ENCODE peak calls at places on chromosome 16, in ten cellular contexts. I, O, B, R, Z, P, T, L, N and S are unnamed samples.

GRCh38 chr16:10408824-10409381 is 23.0 kb downstream of the ATF7IP2 start:
- DNase-seq in I (no peak), O (no peak), B (no peak), R (no peak), Z (no peak), P (peak), T (no peak), L (no peak), N (no peak), S (no peak)

GRCh38 chr16:29811170-29811895 is 660 bp upstream of the PRRT2 start:
- DNase-seq in I (no peak), O (peak), B (peak), R (peak), Z (peak), P (peak), T (peak), L (peak), N (peak), S (peak)

GRCh38 chr16:4301968-4302367 is 13.9 kb upstream of the GLIS2 start:
- DNase-seq in I (no peak), O (no peak), B (no peak), R (no peak), Z (no peak), P (no peak), T (no peak), L (no peak), N (no peak), S (no peak)

GRCh38 chr16:75070055-75070841 is 46.3 kb downstream of the LDHD start:
- DNase-seq in I (no peak), O (peak), B (no peak), R (no peak), Z (no peak), P (no peak), T (no peak), L (no peak), N (no peak), S (no peak)

GRCh38 chr16:82263456-82264159 is 93.6 kb upstream of the MPHOSPH6 start:
- DNase-seq in I (no peak), O (peak), B (peak), R (no peak), Z (peak), P (peak), T (peak), L (peak), N (peak), S (peak)

GRCh38 chr16:75580-76501 is 2.2 kb upstream of the MPG start:
- DNase-seq in I (no peak), O (peak), B (peak), R (peak), Z (peak), P (peak), T (no peak), L (no peak), N (peak), S (peak)

GRCh38 chr16:11303405-11304138 is 22.4 kb upstream of the PRM1 start:
- DNase-seq in I (peak), O (no peak), B (no peak), R (no peak), Z (no peak), P (no peak), T (no peak), L (no peak), N (peak), S (no peak)

GRCh38 chr16:58459344-58460218 is 40.4 kb upstream of the NDRG4 start:
- DNase-seq in I (peak), O (no peak), B (peak), R (no peak), Z (no peak), P (no peak), T (no peak), L (no peak), N (peak), S (peak)

GRCh38 chr16:47780213-47780612 is 319.1 kb downstream of the PHKB start:
- DNase-seq in I (no peak), O (no peak), B (no peak), R (no peak), Z (no peak), P (no peak), T (no peak), L (no peak), N (no peak), S (no peak)

GRCh38 chr16:75805946-75806345 is 79.7 kb upstream of the CPHXL start:
- DNase-seq in I (no peak), O (no peak), B (no peak), R (no peak), Z (no peak), P (no peak), T (no peak), L (no peak), N (no peak), S (no peak)

GRCh38 chr16:89099905-89100304 is 6.3 kb downstream of the ACSF3 start:
- DNase-seq in I (no peak), O (no peak), B (no peak), R (no peak), Z (no peak), P (peak), T (no peak), L (no peak), N (no peak), S (no peak)

GRCh38 chr16:56625943-56626654 is 518 bp downstream of the MT1E start:
- DNase-seq in I (no peak), O (peak), B (peak), R (peak), Z (no peak), P (no peak), T (no peak), L (no peak), N (peak), S (no peak)

GRCh38 chr16:35391328-35391727 is 1931.9 kb downstream of the TP53TG3F start:
- DNase-seq in I (peak), O (no peak), B (peak), R (no peak), Z (no peak), P (peak), T (no peak), L (no peak), N (peak), S (no peak)

GRCh38 chr16:7421578-7421977 is 88.9 kb downstream of the RBFOX1 start:
- DNase-seq in I (no peak), O (no peak), B (no peak), R (no peak), Z (no peak), P (no peak), T (no peak), L (no peak), N (no peak), S (no peak)

GRCh38 chr16:89256651-89257254 is 39.2 kb downstream of the ZNF778 start:
- DNase-seq in I (no peak), O (peak), B (peak), R (no peak), Z (no peak), P (no peak), T (no peak), L (peak), N (peak), S (peak)

GRCh38 chr16:85211247-85211910 is 99.1 kb upstream of the CIBAR2 start:
- DNase-seq in I (no peak), O (no peak), B (peak), R (no peak), Z (no peak), P (no peak), T (no peak), L (no peak), N (peak), S (no peak)
- TF ChIP-seq CTCF in I (no peak), O (no peak), B (no peak), R (no peak), Z (no peak), P (no peak), T (no peak), L (no peak), N (no peak), S (no peak)

DNA sequence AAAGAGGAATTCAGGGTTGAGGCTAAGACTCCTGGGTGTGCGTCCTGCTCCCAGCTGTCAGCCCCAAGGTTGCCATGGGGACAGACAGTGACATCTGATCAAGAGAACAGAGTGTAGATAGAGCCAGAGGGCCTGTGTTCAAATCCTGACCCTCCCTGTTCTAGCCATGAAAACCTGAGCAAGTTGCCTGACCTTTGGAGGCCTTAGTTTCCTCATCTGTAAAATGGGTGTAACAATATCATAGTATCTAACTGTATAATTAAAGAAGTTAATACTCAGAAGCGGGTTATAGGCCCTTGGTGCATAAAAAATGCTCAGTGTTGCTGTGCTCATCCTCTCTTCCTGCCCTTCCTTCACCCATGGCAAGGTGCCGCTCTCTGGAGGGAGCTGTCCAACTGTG is 28.7 kb upstream of the FOXF1 start:
- DNase-seq in I (no peak), O (no peak), B (no peak), R (no peak), Z (no peak), P (no peak), T (no peak), L (no peak), N (no peak), S (no peak)
- H3K27ac ChIP-seq in I (no peak), O (no peak), B (no peak), R (no peak), Z (no peak), P (no peak), T (no peak), L (no peak), N (no peak), S (no peak)

DNA sequence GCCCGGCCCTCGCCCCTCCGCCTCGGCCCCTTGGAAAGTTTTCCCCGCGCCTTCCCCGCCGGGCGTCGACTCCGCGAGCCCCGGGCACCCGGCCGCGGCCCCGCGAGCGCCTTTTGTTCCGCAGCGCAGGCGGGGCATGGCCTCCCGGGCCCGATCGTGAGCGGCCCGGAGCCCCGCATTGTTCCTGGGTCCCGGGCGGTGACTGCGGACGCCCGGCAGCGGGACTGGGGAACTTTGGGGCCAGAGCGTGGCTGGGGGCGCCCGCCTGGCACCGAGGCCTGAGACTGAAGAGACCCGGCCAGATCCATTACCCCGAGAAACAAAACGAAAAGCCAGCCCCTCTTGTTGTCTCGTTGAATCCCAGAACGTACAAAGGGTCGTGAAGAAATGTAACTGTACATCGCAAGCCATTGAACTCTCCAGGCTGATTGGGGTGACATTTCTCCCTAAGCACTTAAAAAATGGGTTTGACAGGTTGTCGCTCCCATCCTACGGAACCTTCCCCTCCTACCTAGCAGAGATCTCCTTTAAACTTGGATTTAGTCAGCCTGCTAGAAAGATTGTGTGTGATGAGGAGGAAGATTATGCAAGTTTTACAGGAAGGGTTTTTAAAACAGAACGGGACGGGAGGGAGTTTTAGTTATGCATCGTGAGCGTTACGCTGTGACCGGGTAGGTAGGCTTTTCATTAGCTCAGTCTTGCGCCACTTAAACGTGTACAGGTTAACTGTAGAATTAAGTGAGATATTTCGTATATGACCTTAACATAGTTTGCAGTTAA is 807 bp downstream of the METTL9 start:
- DNase-seq in I (no peak), O (no peak), B (no peak), R (no peak), Z (no peak), P (peak), T (peak), L (peak), N (peak), S (peak)
- TF ChIP-seq CTCF in I (no peak), O (no peak), B (no peak), R (no peak), Z (no peak), P (peak), T (no peak), L (no peak), N (no peak), S (no peak)

GRCh38 chr16:26731729-26732128 is 335.0 kb upstream of the C16orf82 start:
- DNase-seq in I (no peak), O (no peak), B (no peak), R (no peak), Z (no peak), P (no peak), T (no peak), L (no peak), N (no peak), S (no peak)
- H3K27ac ChIP-seq in I (no peak), O (no peak), B (no peak), R (no peak), Z (no peak), P (no peak), T (no peak), L (no peak), N (no peak), S (no peak)

DNA sequence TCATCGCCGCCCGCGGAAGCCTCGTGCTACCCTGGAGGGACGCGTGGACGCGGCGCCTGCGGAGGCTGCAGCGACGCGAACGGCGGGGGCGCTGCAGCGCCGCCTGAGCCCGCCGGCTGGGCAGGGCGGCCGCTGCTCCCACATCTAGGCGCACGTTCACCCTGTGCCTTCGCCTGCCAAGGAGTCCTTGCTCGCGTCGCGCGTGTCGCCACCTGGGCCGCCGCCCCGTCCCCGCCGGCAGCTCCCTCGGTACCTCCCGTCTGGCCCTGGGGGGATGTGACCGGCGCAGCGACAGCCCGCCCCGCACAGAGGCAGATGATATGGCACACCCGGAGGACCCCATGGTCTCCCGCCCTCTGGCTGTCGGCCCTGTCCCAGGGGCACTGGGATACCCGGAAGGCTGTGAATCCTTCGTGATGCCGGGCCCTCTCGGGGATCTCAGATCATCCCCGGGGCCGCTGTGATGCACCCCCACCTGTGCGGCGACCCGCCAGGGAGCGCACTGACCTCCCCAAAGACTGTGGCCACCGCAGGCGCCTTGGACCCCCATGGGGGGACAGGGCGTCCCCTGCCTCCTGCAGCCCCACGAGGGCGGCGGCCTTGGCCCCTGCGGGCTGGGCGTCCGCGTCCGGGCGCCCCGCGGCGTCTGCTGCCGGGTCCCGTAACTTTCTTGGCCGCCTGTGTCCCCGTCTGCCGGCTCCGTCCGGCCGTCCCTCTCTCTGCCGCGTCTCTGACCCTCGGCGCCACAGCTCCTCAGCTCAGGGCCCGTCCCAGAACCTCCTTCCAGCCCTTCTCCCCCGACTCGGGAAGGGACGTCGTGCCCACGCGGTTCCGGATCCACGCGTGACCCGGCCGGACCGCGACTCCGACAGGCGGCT is 689 bp upstream of the TBC1D24 start:
- DNase-seq in I (no peak), O (no peak), B (no peak), R (no peak), Z (no peak), P (peak), T (no peak), L (peak), N (no peak), S (no peak)
- TF ChIP-seq CTCF in I (peak), O (no peak), B (peak), R (peak), Z (peak), P (peak), T (peak), L (peak), N (no peak), S (peak)

GRCh38 chr16:12680531-12680930 is 123.2 kb downstream of the CPPED1 start:
- DNase-seq in I (no peak), O (no peak), B (no peak), R (no peak), Z (no peak), P (no peak), T (no peak), L (no peak), N (no peak), S (no peak)

GRCh38 chr16:12681653-12682052 is 122.0 kb downstream of the CPPED1 start:
- DNase-seq in I (no peak), O (no peak), B (no peak), R (no peak), Z (no peak), P (no peak), T (no peak), L (no peak), N (no peak), S (no peak)

GRCh38 chr16:12677472-12677871 is 126.2 kb downstream of the CPPED1 start:
- DNase-seq in I (no peak), O (no peak), B (no peak), R (no peak), Z (no peak), P (peak), T (no peak), L (no peak), N (no peak), S (no peak)

GRCh38 chr16:12678983-12679382 is 124.7 kb downstream of the CPPED1 start:
- DNase-seq in I (no peak), O (no peak), B (no peak), R (no peak), Z (no peak), P (no peak), T (no peak), L (no peak), N (no peak), S (no peak)

GRCh38 chr16:12679660-12680272 is 123.9 kb downstream of the CPPED1 start:
- DNase-seq in I (no peak), O (no peak), B (peak), R (no peak), Z (no peak), P (no peak), T (no peak), L (no peak), N (no peak), S (no peak)
- H3K27ac ChIP-seq in I (no peak), O (no peak), B (peak), R (no peak), Z (no peak), P (no peak), T (no peak), L (no peak), N (no peak), S (no peak)

GRCh38 chr16:84379008-84379730 is 10.8 kb downstream of the ATP2C2 start:
- DNase-seq in I (no peak), O (no peak), B (no peak), R (no peak), Z (no peak), P (no peak), T (no peak), L (no peak), N (no peak), S (no peak)

GRCh38 chr16:84378567-84378966 is 10.2 kb downstream of the ATP2C2 start:
- DNase-seq in I (no peak), O (no peak), B (no peak), R (no peak), Z (no peak), P (no peak), T (no peak), L (no peak), N (no peak), S (no peak)

GRCh38 chr16:84374160-84374489 is 5.8 kb downstream of the ATP2C2 start:
- DNase-seq in I (no peak), O (no peak), B (no peak), R (no peak), Z (no peak), P (no peak), T (no peak), L (no peak), N (no peak), S (no peak)

GRCh38 chr16:84378099-84378498 is 9.8 kb downstream of the ATP2C2 start:
- DNase-seq in I (no peak), O (no peak), B (no peak), R (no peak), Z (no peak), P (no peak), T (no peak), L (no peak), N (no peak), S (no peak)

GRCh38 chr16:84375773-84376172 is 7.4 kb downstream of the ATP2C2 start:
- DNase-seq in I (no peak), O (no peak), B (no peak), R (no peak), Z (no peak), P (no peak), T (no peak), L (no peak), N (no peak), S (no peak)
- TF ChIP-seq CTCF in I (no peak), O (no peak), B (no peak), R (no peak), Z (no peak), P (no peak), T (no peak), L (no peak), N (no peak), S (no peak)

GRCh38 chr16:49859139-49859947 is 3.4 kb upstream of the ZNF423 start:
- DNase-seq in I (no peak), O (peak), B (no peak), R (no peak), Z (no peak), P (no peak), T (no peak), L (peak), N (peak), S (no peak)
- H3K27ac ChIP-seq in I (no peak), O (peak), B (no peak), R (peak), Z (peak), P (no peak), T (no peak), L (no peak), N (peak), S (no peak)

DNA sequence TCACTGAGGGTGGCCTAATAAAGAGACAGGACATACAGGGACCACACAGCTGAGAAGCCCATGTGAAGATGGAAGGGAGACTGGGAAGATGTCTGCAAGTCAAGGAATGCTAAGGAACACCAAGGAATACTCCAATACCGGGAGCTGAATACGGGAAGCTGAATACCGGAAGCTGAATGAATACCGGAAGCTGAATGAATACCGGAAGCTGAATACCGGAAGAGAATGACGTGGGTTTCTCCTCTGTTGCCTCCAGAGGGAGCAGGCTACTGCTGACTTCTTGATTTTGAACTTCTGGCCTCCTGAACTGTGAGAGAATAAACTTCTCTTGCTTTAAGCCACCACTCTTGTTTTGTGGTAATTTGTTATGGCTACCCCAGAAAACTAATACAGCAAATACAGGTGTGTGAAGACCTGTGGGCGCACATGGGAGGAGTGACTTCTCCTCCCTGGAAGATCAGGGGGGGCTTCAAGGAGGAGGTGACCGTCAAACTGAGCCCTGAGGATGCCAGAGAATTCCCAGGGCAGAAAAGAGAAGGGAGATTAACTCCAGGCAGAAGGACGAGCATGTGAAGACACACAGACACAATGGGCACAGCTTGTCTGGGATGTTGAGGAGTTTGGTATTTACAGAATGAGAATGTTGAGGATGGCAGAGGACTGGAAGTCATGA is 259.9 kb downstream of the IRF8 start:
- DNase-seq in I (no peak), O (no peak), B (no peak), R (no peak), Z (no peak), P (peak), T (no peak), L (no peak), N (no peak), S (no peak)
- TF ChIP-seq CTCF in I (no peak), O (no peak), B (no peak), R (no peak), Z (no peak), P (peak), T (no peak), L (no peak), N (no peak), S (no peak)